ENCODE peak calls at places on chromosomes 11 and 22, in eight cellular contexts. N is right cardiac atrium; G is astrocyte; M is fibroblast of lung; H is body of pancreas; D is CD4-positive, alpha-beta memory T cell; U is suprapubic skin; J is effector memory CD4-positive, alpha-beta T cell. W is an unnamed sample.

GRCh38 chr11:134394311-134394710 is 17.7 kb downstream of the B3GAT1 start:
- DNase-seq in N (no peak), G (no peak), M (no peak), H (no peak), D (no peak), U (no peak), J (no peak), W (no peak)

GRCh38 chr11:12377824-12378593 is 638 bp downstream of the PARVA start:
- DNase-seq in N (peak; percentile 90), G (peak; percentile 76), M (peak; percentile 79), H (peak; percentile 87), D (no peak), U (peak; percentile 80), J (no peak), W (no peak)

GRCh38 chr11:71477637-71478011 is 24.6 kb downstream of the NADSYN1 start:
- DNase-seq in N (no peak), G (no peak), M (no peak), H (no peak), D (no peak), U (no peak), J (no peak), W (peak; percentile 22)

GRCh38 chr11:70233511-70233919 is 30.4 kb downstream of the FADD start:
- DNase-seq in N (no peak), G (peak; percentile 98), M (peak; percentile 23), H (no peak), D (no peak), U (no peak), J (no peak), W (no peak)

GRCh38 chr22:42131562-42131961 is 952 bp upstream of the CYP2D6 start:
- DNase-seq in N (no peak), G (no peak), M (no peak), H (no peak), D (no peak), U (peak; percentile 46), J (no peak), W (no peak)

GRCh38 chr22:25120093-25120561 is 79.5 kb upstream of the CRYBB3 start:
- DNase-seq in N (peak; percentile 56), G (no peak), M (no peak), H (peak; percentile 77), D (no peak), U (no peak), J (no peak), W (no peak)

GRCh38 chr11:66360406-66361073 is 11.0 kb downstream of the SLC29A2 start:
- DNase-seq in N (no peak), G (no peak), M (no peak), H (no peak), D (no peak), U (no peak), J (no peak), W (no peak)

GRCh38 chr11:59680287-59681154 is 11.7 kb upstream of the PATL1 start:
- DNase-seq in N (peak; percentile 77), G (peak; percentile 49), M (peak; percentile 87), H (peak; percentile 78), D (peak; percentile 57), U (no peak), J (peak; percentile 11), W (peak; percentile 64)

GRCh38 chr22:50191041-50191740 is 5.5 kb downstream of the TRABD start:
- DNase-seq in N (peak; percentile 65), G (no peak), M (no peak), H (peak; percentile 53), D (peak; percentile 94), U (no peak), J (peak; percentile 80), W (no peak)

GRCh38 chr22:40235418-40235817 is 57.7 kb downstream of the TNRC6B start:
- DNase-seq in N (no peak), G (peak; percentile 58), M (no peak), H (no peak), D (no peak), U (no peak), J (no peak), W (no peak)

GRCh38 chr11:71309611-71310010 is 57.2 kb upstream of the SHANK2 start:
- DNase-seq in N (no peak), G (no peak), M (no peak), H (no peak), D (no peak), U (peak; percentile 19), J (no peak), W (no peak)

GRCh38 chr11:68532719-68533369 is 72.3 kb downstream of the PPP6R3 start:
- DNase-seq in N (no peak), G (no peak), M (no peak), H (no peak), D (no peak), U (no peak), J (no peak), W (no peak)

GRCh38 chr11:12009617-12010321 is 1.3 kb upstream of the DKK3 start:
- DNase-seq in N (peak; percentile 50), G (no peak), M (no peak), H (no peak), D (no peak), U (no peak), J (no peak), W (no peak)

GRCh38 chr11:76783294-76783900 is at the start of gene TSKU:
- DNase-seq in N (no peak), G (peak; percentile 29), M (peak; percentile 24), H (no peak), D (no peak), U (no peak), J (no peak), W (no peak)

GRCh38 chr11:94926698-94927237 is 46.6 kb downstream of the CWC15 start:
- DNase-seq in N (peak; percentile 96), G (peak; percentile 86), M (peak; percentile 98), H (peak; percentile 52), D (no peak), U (peak; percentile 89), J (no peak), W (no peak)

GRCh38 chr22:39388261-39389011 is 11.1 kb upstream of the TAB1 start:
- DNase-seq in N (peak; percentile 96), G (peak; percentile 63), M (peak; percentile 74), H (peak; percentile 85), D (peak; percentile 93), U (peak; percentile 84), J (peak; percentile 24), W (peak; percentile 90)

GRCh38 chr11:120326228-120326627 is 1.1 kb downstream of the TLCD5 start:
- DNase-seq in N (no peak), G (peak; percentile 84), M (peak; percentile 85), H (no peak), D (no peak), U (no peak), J (no peak), W (no peak)

GRCh38 chr11:93783362-93783761 is 720 bp upstream of the MED17 start:
- DNase-seq in N (no peak), G (no peak), M (no peak), H (no peak), D (no peak), U (no peak), J (no peak), W (no peak)
- H3K27ac ChIP-seq in N (no peak overlapping the region), G (no peak overlapping the region), M (peak overlapping the region; percentile 99), H (peak overlapping the region; percentile 94), D (peak overlapping the region; percentile 84), U (no peak overlapping the region), J (no peak overlapping the region), W (no peak overlapping the region)

GRCh38 chr11:2390871-2391662 is 9.5 kb upstream of the TSSC4 start:
- DNase-seq in N (peak; percentile 77), G (peak; percentile 70), M (peak; percentile 85), H (no peak), D (no peak), U (no peak), J (no peak), W (no peak)

GRCh38 chr11:2393941-2394817 is 6.4 kb upstream of the TSSC4 start:
- DNase-seq in N (peak; percentile 55), G (no peak), M (no peak), H (no peak), D (no peak), U (no peak), J (no peak), W (no peak)

GRCh38 chr11:2391663-2391975 is 8.9 kb upstream of the TSSC4 start:
- DNase-seq in N (no peak), G (no peak), M (no peak), H (no peak), D (no peak), U (no peak), J (no peak), W (no peak)

GRCh38 chr11:2393111-2393868 is 7.3 kb upstream of the TSSC4 start:
- DNase-seq in N (peak; percentile 41), G (no peak), M (no peak), H (no peak), D (no peak), U (no peak), J (no peak), W (no peak)

DNA sequence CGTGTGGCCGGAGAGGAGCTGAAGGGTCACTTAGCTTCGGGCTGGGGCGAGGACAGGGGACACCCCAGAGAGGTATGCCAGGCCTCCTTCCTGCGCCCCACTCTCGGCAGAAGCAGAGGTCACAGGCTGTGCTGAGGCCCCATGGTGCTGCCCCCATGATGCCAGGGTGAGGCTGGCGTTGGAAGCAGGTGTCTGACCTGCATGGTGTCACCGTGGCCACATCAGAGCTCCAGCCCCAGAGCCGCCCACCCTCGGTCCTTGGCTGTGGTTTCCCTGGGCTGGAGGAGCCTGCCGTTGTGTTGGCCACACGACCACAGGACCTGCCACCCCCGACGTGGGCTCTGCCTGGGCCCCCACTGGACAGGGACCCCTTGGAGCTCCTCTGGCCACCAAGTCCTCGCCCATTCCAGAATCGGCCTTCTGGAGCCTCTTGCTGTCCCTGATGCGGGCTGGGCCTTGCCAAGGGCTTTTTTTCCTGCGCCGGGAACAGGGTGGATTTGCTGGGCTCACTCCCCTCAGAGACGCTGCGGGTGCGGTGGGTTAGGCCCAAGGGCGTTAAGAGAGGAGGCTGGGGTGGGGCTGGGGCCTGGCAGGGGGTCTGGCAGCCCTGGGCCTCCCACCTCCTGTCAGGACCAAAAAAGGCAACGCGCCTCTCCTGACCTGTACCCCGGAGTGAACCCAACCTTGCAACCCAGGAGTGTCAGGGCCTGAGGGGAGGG is 8.2 kb upstream of the TSSC4 start:
- DNase-seq in N (peak; percentile 60), G (no peak), M (no peak), H (no peak), D (no peak), U (no peak), J (no peak), W (no peak)
- H3K27me3 ChIP-seq in N (no peaks in the 10 kb centered on the region), G (no peaks in the 10 kb centered on the region), M (no peaks in the 10 kb centered on the region), H (no peaks in the 10 kb centered on the region), D (no peaks in the 10 kb centered on the region), U (no peaks in the 10 kb centered on the region), J (no peaks in the 10 kb centered on the region), W (no peaks in the 10 kb centered on the region)

DNA sequence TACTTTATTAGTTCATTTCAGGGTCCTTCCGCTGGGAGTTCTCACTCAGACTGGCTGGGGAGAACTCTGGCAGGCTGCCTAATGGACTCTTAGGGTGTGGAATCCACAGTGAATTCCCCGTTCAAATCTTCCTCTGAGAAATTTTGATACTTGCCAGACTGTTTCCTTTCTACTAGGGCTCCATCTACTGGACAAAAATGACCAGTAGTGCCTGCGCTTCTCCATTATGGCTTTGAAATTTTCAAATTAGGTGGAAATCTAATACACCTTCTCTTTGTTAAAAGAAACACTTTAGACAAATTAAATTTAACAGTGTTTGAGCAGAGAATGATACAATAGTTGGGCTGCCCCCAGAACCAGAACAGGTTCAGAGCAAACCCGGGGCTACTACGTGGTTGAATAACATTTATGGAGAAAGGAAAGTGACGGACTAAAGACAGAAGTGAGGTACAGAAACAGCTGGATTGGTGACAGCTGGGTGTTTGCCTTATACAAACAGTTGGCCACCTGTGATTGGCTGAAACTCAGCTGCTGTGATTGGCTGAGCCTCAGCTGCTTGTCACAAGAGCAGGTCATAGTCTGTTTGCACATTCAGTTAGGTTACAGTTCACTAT is 52.9 kb upstream of the FDX1 start:
- DNase-seq in N (peak; percentile 87), G (peak; percentile 82), M (peak; percentile 88), H (peak; percentile 94), D (no peak), U (peak; percentile 81), J (no peak), W (no peak)
- H3K4me3 ChIP-seq in N (no peak overlapping the region), G (no peak overlapping the region), M (no peak overlapping the region), H (no peak overlapping the region), D (no peak overlapping the region), U (no peak overlapping the region), J (no peak overlapping the region), W (no peak overlapping the region)

GRCh38 chr22:38032681-38033521 is 24.3 kb upstream of the PICK1 start:
- DNase-seq in N (peak; percentile 47), G (peak; percentile 64), M (peak; percentile 82), H (peak; percentile 24), D (no peak), U (no peak), J (no peak), W (no peak)
- H3K27ac ChIP-seq in N (no peak overlapping the region), G (peak overlapping the region; percentile 71), M (peak overlapping the region; percentile 66), H (no peak overlapping the region), D (no peak overlapping the region), U (peak overlapping the region; percentile 55), J (no peak overlapping the region), W (no peak overlapping the region)

W was measured in iPS DF 6.9.